ENCODE peak calls at places on chromosome X, in four cellular contexts. One of them, this sample, is unnamed.

GRCh38 chrX:21655901-21656586 is 2.1 kb downstream of the KLHL34 start:
- DNase-seq in HepG2: no peak
- DNase-seq in K562: no peak
- DNase-seq in GM12878: no peak
- DNase-seq in this sample: no peak

GRCh38 chrX:23857409-23857808 is 50.3 kb downstream of the APOO start:
- DNase-seq in K562: no peak
- DNase-seq in HepG2: peak; percentile 16
- DNase-seq in GM12878: no peak
- DNase-seq in this sample: no peak

GRCh38 chrX:54358424-54359211 is 772 bp upstream of the WNK3 start:
- DNase-seq in HepG2: no peak
- DNase-seq in GM12878: no peak
- DNase-seq in K562: no peak
- DNase-seq in this sample: peak; percentile 83

GRCh38 chrX:127112726-127113125 is 293.2 kb downstream of the PRR32 start:
- DNase-seq in HepG2: no peak
- DNase-seq in GM12878: no peak
- DNase-seq in K562: no peak
- DNase-seq in this sample: no peak

GRCh38 chrX:23434356-23434884 is 99.8 kb downstream of the PTCHD1 start:
- DNase-seq in K562: no peak
- DNase-seq in HepG2: no peak
- DNase-seq in GM12878: no peak
- DNase-seq in this sample: no peak

GRCh38 chrX:54043696-54044125 is 562 bp downstream of the PHF8 start:
- DNase-seq in HepG2: no peak
- DNase-seq in GM12878: no peak
- DNase-seq in K562: peak; percentile 47
- DNase-seq in this sample: peak; percentile 54

GRCh38 chrX:103215037-103215767 is at the start of gene BEX4:
- DNase-seq in HepG2: no peak
- DNase-seq in K562: peak; percentile 85
- DNase-seq in GM12878: no peak
- DNase-seq in this sample: peak; percentile 89

GRCh38 chrX:117768861-117769604 is 347.6 kb downstream of the KLHL13 start:
- DNase-seq in HepG2: no peak
- DNase-seq in GM12878: no peak
- DNase-seq in K562: no peak
- DNase-seq in this sample: no peak

GRCh38 chrX:29841750-29842149 is 373.6 kb upstream of the MAGEB2 start:
- DNase-seq in GM12878: no peak
- DNase-seq in K562: no peak
- DNase-seq in HepG2: no peak
- DNase-seq in this sample: no peak

GRCh38 chrX:43121637-43122036 is 343.7 kb upstream of the PPP1R2C start:
- DNase-seq in GM12878: no peak
- DNase-seq in K562: no peak
- DNase-seq in HepG2: no peak
- DNase-seq in this sample: no peak

GRCh38 chrX:34879361-34879760 is 63.2 kb upstream of the FAM47B start:
- DNase-seq in HepG2: no peak
- DNase-seq in GM12878: no peak
- DNase-seq in K562: no peak
- DNase-seq in this sample: no peak

GRCh38 chrX:12013220-12013619 is 125.1 kb upstream of the FRMPD4 start:
- DNase-seq in GM12878: no peak
- DNase-seq in K562: no peak
- DNase-seq in HepG2: no peak
- DNase-seq in this sample: no peak

GRCh38 chrX:20461576-20461975 is 194.9 kb upstream of the RPS6KA3 start:
- DNase-seq in HepG2: no peak
- DNase-seq in GM12878: no peak
- DNase-seq in K562: no peak
- DNase-seq in this sample: no peak

GRCh38 chrX:139290310-139290709 is 240.2 kb upstream of the F9 start:
- DNase-seq in HepG2: no peak
- DNase-seq in GM12878: peak; percentile 7
- DNase-seq in K562: no peak
- DNase-seq in this sample: no peak

GRCh38 chrX:101462892-101463291 is 22.4 kb upstream of the ARMCX4 start:
- DNase-seq in HepG2: peak; percentile 10
- DNase-seq in K562: no peak
- DNase-seq in GM12878: no peak
- DNase-seq in this sample: no peak

GRCh38 chrX:31713120-31713519 is 641.3 kb upstream of the FTHL17 start:
- DNase-seq in HepG2: no peak
- DNase-seq in GM12878: no peak
- DNase-seq in K562: no peak
- DNase-seq in this sample: no peak

GRCh38 chrX:110163488-110163887 is 154.4 kb downstream of the AMMECR1 start:
- DNase-seq in K562: no peak
- DNase-seq in GM12878: no peak
- DNase-seq in HepG2: no peak
- DNase-seq in this sample: no peak

GRCh38 chrX:149628280-149628679 is 3.3 kb downstream of the TMEM185A start:
- DNase-seq in HepG2: no peak
- DNase-seq in K562: no peak
- DNase-seq in GM12878: no peak
- DNase-seq in this sample: no peak

GRCh38 chrX:101745046-101745445 is 85.4 kb upstream of the ARMCX2 start:
- DNase-seq in GM12878: no peak
- DNase-seq in K562: no peak
- DNase-seq in HepG2: no peak
- DNase-seq in this sample: no peak

GRCh38 chrX:110477593-110478228 is 119.1 kb downstream of the RTL9 start:
- DNase-seq in GM12878: no peak
- DNase-seq in K562: no peak
- DNase-seq in HepG2: no peak
- DNase-seq in this sample: no peak

GRCh38 chrX:103309860-103310591 is 764 bp downstream of the BEX2 start:
- DNase-seq in HepG2: no peak
- DNase-seq in GM12878: no peak
- DNase-seq in K562: no peak
- DNase-seq in this sample: peak; percentile 10

GRCh38 chrX:109345866-109346265 is 136.0 kb downstream of the GUCY2F start:
- DNase-seq in HepG2: no peak
- DNase-seq in K562: no peak
- DNase-seq in GM12878: no peak
- DNase-seq in this sample: no peak

GRCh38 chrX:153649915-153650782 is 3.1 kb downstream of the DUSP9 start:
- DNase-seq in HepG2: no peak
- DNase-seq in GM12878: no peak
- DNase-seq in K562: no peak
- DNase-seq in this sample: no peak

GRCh38 chrX:12901486-12901885 is 4.9 kb upstream of the TLR8 start:
- DNase-seq in HepG2: peak; percentile 11
- DNase-seq in GM12878: no peak
- DNase-seq in K562: peak; percentile 72
- DNase-seq in this sample: peak; percentile 52

GRCh38 chrX:115562492-115562872 is 1.5 kb downstream of the PLS3 start:
- DNase-seq in HepG2: peak; percentile 13
- DNase-seq in GM12878: no peak
- DNase-seq in K562: no peak
- DNase-seq in this sample: no peak

DNA sequence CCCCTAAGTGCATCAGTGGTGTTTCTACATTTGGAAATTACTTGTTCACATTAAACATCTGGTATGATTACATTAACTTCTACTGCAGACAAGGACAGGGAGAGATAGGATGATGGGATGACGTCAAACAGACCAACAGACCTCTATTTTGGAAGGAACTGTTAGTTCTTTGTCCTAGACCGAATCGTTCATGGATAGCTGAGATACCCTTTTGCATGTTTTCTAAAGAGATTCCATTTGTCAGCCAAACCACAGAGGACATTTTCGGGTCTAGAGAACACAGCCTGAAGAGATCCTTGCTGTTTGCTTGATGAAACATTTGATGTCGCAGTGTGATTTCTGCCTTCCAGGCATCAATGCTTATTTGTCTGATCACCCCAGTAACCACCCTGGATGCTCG is 27.7 kb downstream of the CHST7 start:
- DNase-seq in HepG2: no peak
- DNase-seq in K562: no peak
- DNase-seq in GM12878: no peak
- DNase-seq in this sample: no peak
- TF ChIP-seq CREB1 in HepG2: no peak
- TF ChIP-seq CREB1 in K562: no peak
- TF ChIP-seq CREB1 in GM12878: no peak
- TF ChIP-seq CREB1 in this sample: no peak

GRCh38 chrX:129750971-129751370 is 12.2 kb downstream of the XPNPEP2 start:
- DNase-seq in HepG2: no peak
- DNase-seq in GM12878: no peak
- DNase-seq in K562: no peak
- DNase-seq in this sample: no peak
- TF ChIP-seq ESRRA in HepG2: no peak
- TF ChIP-seq ESRRA in GM12878: no peak
- TF ChIP-seq ESRRA in K562: no peak
- TF ChIP-seq ESRRA in this sample: no peak

GRCh38 chrX:121642415-121642814 is 595.0 kb downstream of the GLUD2 start:
- DNase-seq in HepG2: no peak
- DNase-seq in K562: no peak
- DNase-seq in GM12878: no peak
- DNase-seq in this sample: no peak

DNA sequence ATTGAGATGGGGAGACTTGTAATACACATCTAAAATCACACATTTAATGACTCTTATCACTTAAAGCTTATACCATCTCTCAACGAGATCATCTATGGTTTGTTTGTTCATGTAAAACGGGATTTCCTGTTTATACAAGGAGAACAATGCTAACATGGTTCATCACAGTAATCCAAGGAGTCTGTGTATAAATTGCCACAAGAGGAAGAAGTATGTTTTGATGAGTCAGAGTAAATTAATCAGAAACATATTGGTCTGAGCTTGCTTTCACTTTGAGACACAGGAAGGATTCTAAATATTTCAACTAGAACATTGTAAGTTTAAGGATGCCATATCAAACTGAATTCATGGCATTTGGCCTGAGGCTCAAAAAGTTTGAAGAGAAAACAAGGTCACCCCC is 594.1 kb downstream of the GLUD2 start:
- DNase-seq in HepG2: no peak
- DNase-seq in K562: no peak
- DNase-seq in GM12878: no peak
- DNase-seq in this sample: no peak
- TF ChIP-seq CREB1 in HepG2: no peak
- TF ChIP-seq CREB1 in K562: no peak
- TF ChIP-seq CREB1 in GM12878: no peak
- TF ChIP-seq CREB1 in this sample: no peak

GRCh38 chrX:49071877-49072711 is 1.7 kb downstream of the PRAF2 start:
- DNase-seq in HepG2: no peak
- DNase-seq in GM12878: no peak
- DNase-seq in K562: peak; percentile 31
- DNase-seq in this sample: peak; percentile 76
- TF ChIP-seq ESRRA in HepG2: no peak
- TF ChIP-seq ESRRA in GM12878: no peak
- TF ChIP-seq ESRRA in K562: no peak
- TF ChIP-seq ESRRA in this sample: no peak

GRCh38 chrX:18789916-18790315 is 82.5 kb downstream of the PPEF1 start:
- DNase-seq in K562: no peak
- DNase-seq in HepG2: no peak
- DNase-seq in GM12878: no peak
- DNase-seq in this sample: no peak

GRCh38 chrX:18793601-18794089 is 86.2 kb downstream of the PPEF1 start:
- DNase-seq in K562: peak; percentile 20
- DNase-seq in HepG2: peak; percentile 1
- DNase-seq in GM12878: no peak
- DNase-seq in this sample: peak; percentile 8

GRCh38 chrX:18792828-18793227 is 85.4 kb downstream of the PPEF1 start:
- DNase-seq in GM12878: no peak
- DNase-seq in HepG2: no peak
- DNase-seq in K562: no peak
- DNase-seq in this sample: no peak
- TF ChIP-seq CREB1 in GM12878: no peak
- TF ChIP-seq CREB1 in HepG2: no peak
- TF ChIP-seq CREB1 in K562: no peak
- TF ChIP-seq CREB1 in this sample: no peak

GRCh38 chrX:16577483-16578029 is 72.4 kb upstream of the S100G start:
- DNase-seq in HepG2: no peak
- DNase-seq in K562: no peak
- DNase-seq in GM12878: no peak
- DNase-seq in this sample: no peak
- TF ChIP-seq ESRRA in HepG2: no peak
- TF ChIP-seq ESRRA in K562: no peak
- TF ChIP-seq ESRRA in GM12878: no peak
- TF ChIP-seq ESRRA in this sample: no peak

GRCh38 chrX:131289527-131289926 is 421 bp upstream of the IGSF1 start:
- DNase-seq in HepG2: no peak
- DNase-seq in GM12878: no peak
- DNase-seq in K562: no peak
- DNase-seq in this sample: no peak
- TF ChIP-seq CREB1 in HepG2: no peak
- TF ChIP-seq CREB1 in GM12878: no peak
- TF ChIP-seq CREB1 in K562: no peak
- TF ChIP-seq CREB1 in this sample: no peak

This sample was measured in WTC11.